ENCODE peak calls at places on chromosomes 1 and 21, in nine cellular contexts. R is SK-N-SH, A is PC-3, T is neural progenitor cell, V is OCI-LY7, J is GM23338, S is GM23248, N is HCT116, G is MM.1S. I is an unnamed sample.

GRCh38 chr1:212607206-212607923 is 1.2 kb upstream of the ATF3 start:
- DNase-seq in R (peak), A (peak), T (peak), V (peak), J (peak), S (no peak), N (no peak), G (peak), I (no peak)

GRCh38 chr1:1066403-1067283 is 7.5 kb downstream of the RNF223 start:
- DNase-seq in R (no peak), A (peak), T (no peak), V (no peak), J (no peak), S (peak), N (no peak), G (no peak), I (no peak)

GRCh38 chr1:9823943-9824701 is at the start of gene CLSTN1:
- DNase-seq in R (peak), A (peak), T (peak), V (peak), J (peak), S (peak), N (peak), G (peak), I (peak)

GRCh38 chr1:36224537-36225297 is 474 bp downstream of the THRAP3 start:
- DNase-seq in R (peak), A (peak), T (peak), V (no peak), J (peak), S (peak), N (peak), G (no peak), I (peak)

GRCh38 chr21:34365794-34366193 is 2.0 kb downstream of the KCNE2 start:
- DNase-seq in R (no peak), A (no peak), T (peak), V (no peak), J (no peak), S (no peak), N (no peak), G (no peak), I (no peak)

GRCh38 chr1:210236840-210237409 is 4.3 kb downstream of the SERTAD4 start:
- DNase-seq in R (no peak), A (no peak), T (peak), V (no peak), J (no peak), S (peak), N (no peak), G (no peak), I (peak)

GRCh38 chr21:28781602-28782274 is 210.9 kb downstream of the LTN1 start:
- DNase-seq in R (peak), A (peak), T (peak), V (peak), J (peak), S (peak), N (peak), G (peak), I (peak)

GRCh38 chr1:20603473-20604464 is 14.9 kb downstream of the CDA start:
- DNase-seq in R (no peak), A (peak), T (no peak), V (no peak), J (no peak), S (peak), N (no peak), G (no peak), I (peak)

DNA sequence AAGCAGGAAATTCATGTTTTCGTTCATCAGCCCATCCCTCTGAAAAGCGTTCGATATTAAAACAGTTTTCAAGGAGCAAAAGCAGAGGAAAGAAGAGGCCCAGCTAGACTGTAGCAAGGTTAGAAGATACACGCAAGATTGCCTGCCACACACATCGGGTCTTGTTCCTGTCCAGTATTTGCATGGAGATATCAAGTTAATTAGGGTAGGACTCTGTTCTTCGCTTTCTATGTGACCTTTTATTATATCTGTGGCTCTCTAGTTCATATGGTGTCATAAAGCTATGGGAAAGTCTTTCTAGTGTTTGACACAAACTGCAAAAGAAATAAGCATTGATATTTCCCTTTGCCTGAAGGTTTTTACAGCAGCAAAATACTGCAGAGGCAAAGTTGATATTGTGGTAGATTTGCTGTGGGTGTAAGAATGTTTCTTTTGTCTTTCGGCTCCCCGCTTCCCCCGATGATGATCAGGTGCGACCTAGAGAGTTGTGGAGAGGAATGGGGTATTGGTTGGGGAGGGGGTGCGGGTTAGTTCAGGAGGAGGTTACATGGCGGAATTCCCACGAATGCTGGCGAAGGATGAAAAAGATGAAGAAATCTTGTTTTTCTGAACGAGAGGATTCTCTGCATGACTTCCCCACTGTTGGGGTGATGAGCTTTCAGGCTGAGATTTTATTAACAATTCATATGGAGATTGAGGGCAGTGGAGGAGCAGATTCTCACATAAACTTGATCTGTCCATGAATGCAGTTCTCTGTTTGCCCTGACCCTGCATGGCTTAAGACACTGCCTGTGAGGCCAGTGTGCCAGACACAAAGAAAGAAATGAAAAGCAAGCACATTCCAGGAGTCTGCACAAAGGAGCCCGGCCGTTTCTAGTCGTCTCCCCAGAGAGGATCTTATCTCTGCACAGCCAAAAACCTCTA is 550.1 kb downstream of the USP25 start:
- DNase-seq in R (no peak), A (no peak), T (peak), V (no peak), J (peak), S (peak), N (no peak), G (no peak), I (peak)
- TF ChIP-seq EZH2phosphoT487 in R (no peak), A (no peak), T (no peak), V (no peak), J (no peak), S (no peak), N (no peak), G (no peak), I (no peak)

GRCh38 chr1:24503003-24503751 is 541 bp downstream of the RCAN3 start:
- DNase-seq in R (peak), A (peak), T (peak), V (no peak), J (peak), S (no peak), N (no peak), G (peak), I (peak)
- H2AFZ ChIP-seq in R (peak), A (peak), T (peak), V (peak), J (peak), S (peak), N (no peak), G (peak), I (peak)

GRCh38 chr1:40699787-40700186 is 8.3 kb downstream of the NFYC start:
- DNase-seq in R (no peak), A (no peak), T (no peak), V (no peak), J (no peak), S (no peak), N (no peak), G (no peak), I (no peak)

GRCh38 chr1:40701684-40702083 is 10.2 kb downstream of the NFYC start:
- DNase-seq in R (no peak), A (no peak), T (no peak), V (peak), J (no peak), S (no peak), N (no peak), G (no peak), I (no peak)

GRCh38 chr1:40706626-40707025 is 15.1 kb downstream of the NFYC start:
- DNase-seq in R (no peak), A (no peak), T (no peak), V (no peak), J (no peak), S (no peak), N (no peak), G (no peak), I (no peak)

GRCh38 chr1:40704817-40705733 is 13.6 kb downstream of the NFYC start:
- DNase-seq in R (no peak), A (no peak), T (no peak), V (no peak), J (no peak), S (no peak), N (no peak), G (no peak), I (peak)

DNA sequence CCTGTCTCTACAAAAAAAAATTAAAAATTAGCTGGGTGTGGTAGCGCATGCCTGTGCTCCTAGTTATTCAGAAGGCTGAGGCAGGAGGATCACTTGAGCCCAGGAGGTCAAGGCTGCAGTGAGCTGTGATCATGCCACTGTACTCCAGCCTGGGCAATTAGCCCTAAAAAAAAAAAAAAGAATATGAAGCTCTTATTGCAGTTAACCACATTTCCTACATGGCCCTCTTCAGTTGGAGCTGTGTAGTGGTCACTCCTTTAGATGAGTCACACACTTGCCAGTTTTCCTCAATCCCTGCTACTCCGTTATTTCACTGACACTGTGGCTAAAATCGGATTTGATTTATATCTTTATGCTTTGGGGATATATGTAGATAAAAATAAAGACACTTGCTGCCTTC is 11.8 kb downstream of the NFYC start:
- DNase-seq in R (no peak), A (peak), T (no peak), V (no peak), J (no peak), S (peak), N (no peak), G (no peak), I (no peak)
- TF ChIP-seq EZH2phosphoT487 in R (no peak), A (no peak), T (no peak), V (no peak), J (no peak), S (no peak), N (no peak), G (no peak), I (no peak)

DNA sequence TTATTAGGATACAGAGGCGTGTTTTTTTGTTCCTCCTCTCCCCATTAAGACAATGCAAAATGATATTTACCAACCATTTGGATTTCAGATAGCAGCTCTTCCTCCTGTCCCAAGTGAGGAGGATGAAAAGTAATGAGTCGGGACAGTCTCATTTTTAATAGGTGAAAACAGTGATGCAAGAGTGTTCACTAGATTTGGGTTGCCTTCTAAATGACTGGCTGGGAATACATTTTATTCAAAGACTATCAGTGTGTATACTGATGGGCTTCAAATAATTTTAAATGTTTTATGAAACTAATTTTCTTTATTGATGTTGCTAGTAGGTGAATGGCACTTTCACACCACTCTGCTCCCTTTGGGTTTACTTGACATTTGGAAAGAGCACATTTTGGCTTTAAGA is 2.1 kb downstream of the RCOR3 start:
- DNase-seq in R (no peak), A (no peak), T (no peak), V (no peak), J (no peak), S (peak), N (no peak), G (no peak), I (no peak)
- H2AFZ ChIP-seq in R (peak), A (peak), T (no peak), V (peak), J (no peak), S (peak), N (peak), G (peak), I (peak)

GRCh38 chr1:216181590-216181989 is 241.7 kb downstream of the USH2A start:
- DNase-seq in R (no peak), A (no peak), T (no peak), V (no peak), J (no peak), S (no peak), N (no peak), G (no peak), I (no peak)

GRCh38 chr1:216184281-216184680 is 239.0 kb downstream of the USH2A start:
- DNase-seq in R (no peak), A (no peak), T (no peak), V (no peak), J (no peak), S (no peak), N (no peak), G (no peak), I (no peak)

GRCh38 chr1:216183427-216183826 is 239.8 kb downstream of the USH2A start:
- DNase-seq in R (no peak), A (no peak), T (no peak), V (no peak), J (no peak), S (peak), N (no peak), G (no peak), I (no peak)

GRCh38 chr1:216186131-216186530 is 237.1 kb downstream of the USH2A start:
- DNase-seq in R (no peak), A (no peak), T (no peak), V (no peak), J (no peak), S (no peak), N (no peak), G (no peak), I (no peak)

GRCh38 chr1:216183007-216183406 is 240.2 kb downstream of the USH2A start:
- DNase-seq in R (no peak), A (peak), T (peak), V (no peak), J (peak), S (peak), N (no peak), G (no peak), I (peak)
- TF ChIP-seq EZH2phosphoT487 in R (no peak), A (no peak), T (no peak), V (no peak), J (no peak), S (no peak), N (no peak), G (no peak), I (no peak)

GRCh38 chr1:113325039-113325438 is 65.3 kb upstream of the MAGI3 start:
- DNase-seq in R (no peak), A (peak), T (no peak), V (no peak), J (no peak), S (peak), N (peak), G (no peak), I (no peak)
- H2AFZ ChIP-seq in R (peak), A (peak), T (no peak), V (no peak), J (no peak), S (no peak), N (peak), G (no peak), I (no peak)

I was measured in hepatocyte.